ENCODE peak calls at places on chromosomes 6 and 20, in eight cellular contexts. F is prostate gland, U is adrenal gland, E is Peyer's patch, M is stomach, Y is endodermal cell, I is OCI-LY7, B is gastrocnemius medialis. H is an unnamed sample.

GRCh38 chr20:21719592-21720214 is 14.2 kb downstream of the PAX1 start:
- DNase-seq in F (peak; percentile 62), U (peak; percentile 80), E (peak; percentile 69), M (peak; percentile 51), Y (peak; percentile 90), I (peak; percentile 60), B (peak; percentile 27), H (no peak)

GRCh38 chr6:136751478-136751956 is 40.8 kb downstream of the MAP3K5 start:
- DNase-seq in F (no peak), U (no peak), E (no peak), M (no peak), Y (peak; percentile 17), I (peak; percentile 56), B (no peak), H (no peak)

GRCh38 chr20:19786311-19786710 is 28.3 kb downstream of the RIN2 start:
- DNase-seq in F (no peak), U (peak; percentile 46), E (peak; percentile 59), M (no peak), Y (no peak), I (no peak), B (peak; percentile 71), H (peak; percentile 82)

GRCh38 chr6:28922841-28923317 is 906 bp downstream of the TRIM27 start:
- DNase-seq in F (peak; percentile 29), U (peak; percentile 52), E (no peak), M (peak; percentile 38), Y (no peak), I (peak; percentile 74), B (peak; percentile 17), H (peak; percentile 63)

GRCh38 chr6:1678966-1679690 is 69.4 kb downstream of the FOXC1 start:
- DNase-seq in F (peak; percentile 24), U (no peak), E (no peak), M (no peak), Y (no peak), I (no peak), B (peak; percentile 51), H (peak; percentile 45)

GRCh38 chr6:128327890-128328289 is 192.5 kb downstream of the PTPRK start:
- DNase-seq in F (no peak), U (no peak), E (peak; percentile 56), M (no peak), Y (peak; percentile 49), I (peak; percentile 41), B (no peak), H (no peak)

GRCh38 chr6:15606347-15606746 is 56.5 kb downstream of the DTNBP1 start:
- DNase-seq in F (no peak), U (no peak), E (no peak), M (no peak), Y (no peak), I (no peak), B (no peak), H (no peak)

GRCh38 chr6:157514659-157515496 is 133.9 kb downstream of the ZDHHC14 start:
- DNase-seq in F (no peak), U (peak; percentile 70), E (no peak), M (no peak), Y (no peak), I (no peak), B (peak; percentile 74), H (no peak)

GRCh38 chr20:33419140-33419974 is 18.0 kb upstream of the CDK5RAP1 start:
- DNase-seq in F (no peak), U (peak; percentile 88), E (no peak), M (no peak), Y (no peak), I (no peak), B (peak; percentile 97), H (peak; percentile 87)

GRCh38 chr6:169171951-169172350 is 81.7 kb downstream of the THBS2 start:
- DNase-seq in F (no peak), U (no peak), E (no peak), M (no peak), Y (no peak), I (no peak), B (no peak), H (no peak)

GRCh38 chr6:42255050-42255449 is 37.4 kb upstream of the MRPS10 start:
- DNase-seq in F (no peak), U (no peak), E (no peak), M (no peak), Y (no peak), I (no peak), B (no peak), H (no peak)

DNA sequence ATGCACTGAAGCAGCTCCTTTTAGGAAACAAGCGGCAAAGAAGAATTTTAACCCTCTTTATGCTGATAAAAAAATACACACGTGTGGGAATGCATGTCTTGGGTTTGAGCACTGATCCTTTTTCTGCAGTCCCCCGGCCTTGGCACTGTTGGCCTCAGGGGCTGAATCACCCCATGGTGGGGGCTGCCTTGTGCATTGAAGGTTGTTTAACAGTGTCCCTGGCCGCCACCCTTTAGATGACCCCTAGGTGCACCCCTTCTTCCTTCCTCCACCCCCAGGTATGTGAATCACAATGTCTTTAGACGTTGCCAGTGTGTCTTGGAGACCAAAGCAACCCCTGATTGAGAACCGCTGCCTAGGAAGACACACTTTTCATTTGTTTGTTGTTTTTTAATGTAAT is 190.7 kb downstream of the CDH4 start:
- DNase-seq in F (no peak), U (no peak), E (no peak), M (no peak), Y (no peak), I (no peak), B (no peak), H (no peak)
- H3K4me1 ChIP-seq in F (no peaks in the 10 kb centered on the region), U (no peaks in the 10 kb centered on the region), E (no peaks in the 10 kb centered on the region), M (no peaks in the 10 kb centered on the region), Y (peaks cover 10% of the 10 kb centered on the region), I (no peaks in the 10 kb centered on the region), B (no peaks in the 10 kb centered on the region), H (no peaks in the 10 kb centered on the region)

GRCh38 chr6:43427406-43428111 is at the start of gene ABCC10:
- DNase-seq in F (peak; percentile 92), U (peak; percentile 97), E (peak; percentile 98), M (peak; percentile 96), Y (peak; percentile 98), I (peak; percentile 95), B (peak; percentile 92), H (peak; percentile 97)
- TF ChIP-seq CTCF in F (peak; percentile 52), U (peak; percentile 45), E (peak; percentile 44), M (peak; percentile 39), Y (peak; percentile 71), I (peak; percentile 72), B (no peak), H (peak; percentile 38)

GRCh38 chr20:17421493-17421892 is 109.7 kb downstream of the BFSP1 start:
- DNase-seq in F (no peak), U (no peak), E (no peak), M (no peak), Y (no peak), I (no peak), B (no peak), H (no peak)
- H3K27ac ChIP-seq in F (no peak overlapping the region), U (no peak overlapping the region), E (no peak overlapping the region), M (no peak overlapping the region), Y (no peak overlapping the region), I (no peak overlapping the region), B (no peak overlapping the region), H (no peak overlapping the region)

GRCh38 chr6:33288942-33289783 is at the start of the genes PFDN6 and WDR46:
- DNase-seq in F (peak; percentile 87), U (peak; percentile 87), E (peak; percentile 93), M (peak; percentile 84), Y (peak; percentile 91), I (peak; percentile 92), B (peak; percentile 83), H (peak; percentile 74)
- H3K4me1 ChIP-seq in F (peaks cover 11% of the 10 kb centered on the region), U (peaks cover 21% of the 10 kb centered on the region), E (peaks cover 5% of the 10 kb centered on the region), M (peaks cover 30% of the 10 kb centered on the region), Y (no peaks in the 10 kb centered on the region), I (peaks cover 24% of the 10 kb centered on the region), B (peaks cover 18% of the 10 kb centered on the region), H (peaks cover 5% of the 10 kb centered on the region)

DNA sequence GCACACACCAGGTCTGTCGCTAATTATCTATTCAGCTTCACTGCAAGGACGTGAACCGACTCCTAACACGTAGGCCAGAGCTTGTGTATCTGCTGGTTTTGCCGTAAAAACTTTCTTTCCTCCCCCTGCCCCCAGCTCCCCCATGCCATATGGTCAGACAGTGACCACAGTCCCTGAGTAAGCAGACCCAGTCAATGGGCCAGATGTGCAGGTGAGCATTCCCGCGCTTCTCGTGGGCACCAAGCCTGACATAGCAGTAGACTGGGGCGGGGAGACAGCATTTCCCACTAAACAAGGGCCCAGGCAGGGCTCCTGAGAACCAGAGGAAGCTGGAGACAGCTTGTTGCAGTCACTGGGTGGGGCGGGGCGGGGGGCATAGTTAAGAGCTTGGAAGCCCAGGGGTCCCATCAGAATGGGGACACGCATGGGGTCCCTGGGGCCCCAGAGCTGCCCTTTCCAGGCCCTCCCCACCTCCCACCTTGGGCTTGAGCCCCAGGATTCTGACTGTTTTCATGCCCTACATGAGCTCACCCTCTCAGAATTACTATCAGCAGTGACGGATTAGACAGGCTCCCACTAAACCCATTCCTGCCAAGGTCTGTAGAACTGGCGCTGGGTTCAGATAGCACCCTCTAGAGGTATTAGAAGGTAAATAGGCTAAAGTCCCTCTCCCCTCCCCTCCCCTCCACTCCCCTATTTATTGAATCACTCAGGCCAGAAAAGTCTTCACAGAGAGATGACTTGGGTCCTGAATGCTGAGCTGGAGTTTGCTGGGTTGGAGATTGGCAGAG is 51.8 kb downstream of the CDH26 start:
- DNase-seq in F (no peak), U (no peak), E (no peak), M (no peak), Y (peak; percentile 69), I (no peak), B (no peak), H (no peak)
- TF ChIP-seq CTCF in F (no peak), U (no peak), E (no peak), M (no peak), Y (peak; percentile 75), I (peak; percentile 63), B (no peak), H (peak; percentile 11)

GRCh38 chr6:34757687-34758274 is 476 bp downstream of the SNRPC start:
- DNase-seq in F (no peak), U (no peak), E (no peak), M (no peak), Y (no peak), I (no peak), B (no peak), H (no peak)

DNA sequence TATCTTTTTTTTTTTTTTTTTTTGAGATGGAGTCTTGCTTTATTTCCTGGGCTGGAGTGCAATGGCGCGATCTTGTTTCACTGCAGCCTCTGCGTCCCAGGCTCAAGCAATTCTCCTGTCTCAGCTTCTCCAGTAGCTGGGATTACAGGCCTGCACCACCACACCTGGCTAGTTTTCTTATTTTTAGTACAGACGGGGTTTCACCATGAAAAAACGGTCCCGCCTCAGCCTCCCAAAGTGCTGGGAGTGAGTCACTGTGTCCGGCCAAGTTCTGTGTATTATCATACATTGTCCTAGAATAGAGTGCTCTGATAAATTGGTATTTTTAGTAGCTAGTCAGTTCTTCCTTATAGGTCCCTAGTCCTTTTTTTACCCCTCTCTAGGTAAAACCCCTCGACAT is 2.8 kb downstream of the SNRPC start:
- DNase-seq in F (no peak), U (no peak), E (no peak), M (no peak), Y (no peak), I (no peak), B (no peak), H (peak; percentile 54)
- H3K27ac ChIP-seq in F (no peak overlapping the region), U (no peak overlapping the region), E (no peak overlapping the region), M (no peak overlapping the region), Y (no peak overlapping the region), I (no peak overlapping the region), B (no peak overlapping the region), H (peak overlapping the region; percentile 81)

GRCh38 chr20:725491-725890 is 42.8 kb downstream of the SLC52A3 start:
- DNase-seq in F (no peak), U (no peak), E (no peak), M (no peak), Y (no peak), I (no peak), B (no peak), H (no peak)
- H3K4me1 ChIP-seq in F (no peaks in the 10 kb centered on the region), U (peaks cover 7% of the 10 kb centered on the region), E (no peaks in the 10 kb centered on the region), M (peaks cover 12% of the 10 kb centered on the region), Y (no peaks in the 10 kb centered on the region), I (no peaks in the 10 kb centered on the region), B (peaks cover 8% of the 10 kb centered on the region), H (no peaks in the 10 kb centered on the region)

H was measured in heart left ventricle.